ENCODE peak calls at places on chromosomes 1 and 21, in five cellular contexts. X is GM23248, F is SK-N-SH, U is left lung, J is colonic mucosa. A is an unnamed sample. For H3K4me1 and H3K9me3, the result is how much of the 10 kb centered on the place peaks cover.

GRCh38 chr1:100552922-100553321 is 15.0 kb downstream of the GPR88 start:
- DNase-seq in J (no peak), U (no peak), F (no peak), X (no peak), A (no peak)

GRCh38 chr1:115330480-115331013 is 7.5 kb downstream of the NGF start:
- DNase-seq in X (peak), J (no peak), U (no peak), F (peak), A (no peak)

GRCh38 chr1:8365661-8366362 is 47.9 kb downstream of the SLC45A1 start:
- DNase-seq in J (no peak), X (no peak), U (no peak), F (no peak), A (no peak)

GRCh38 chr1:176111835-176112234 is 95.3 kb downstream of the COP1 start:
- DNase-seq in J (no peak), X (peak), U (no peak), F (no peak), A (no peak)

GRCh38 chr21:44397431-44398031 is 44.1 kb downstream of the TRPM2 start:
- DNase-seq in X (no peak), F (peak), J (no peak), U (no peak), A (no peak)

GRCh38 chr1:45146833-45147232 is 59.6 kb downstream of the ZSWIM5 start:
- DNase-seq in F (no peak), X (peak), J (no peak), U (no peak), A (no peak)

GRCh38 chr1:9238550-9238949 is 4.0 kb downstream of the H6PD start:
- DNase-seq in F (no peak), J (peak), U (no peak), X (no peak), A (no peak)

GRCh38 chr1:223620297-223620900 is 45.1 kb downstream of the CAPN8 start:
- DNase-seq in U (no peak), J (no peak), X (peak), F (peak), A (no peak)

GRCh38 chr1:77504986-77505385 is 177.5 kb downstream of the ZZZ3 start:
- DNase-seq in X (no peak), U (no peak), F (no peak), J (no peak), A (no peak)

GRCh38 chr1:243325305-243325890 is 69.6 kb downstream of the SDCCAG8 start:
- DNase-seq in X (peak), J (peak), F (peak), U (no peak), A (peak)

GRCh38 chr21:34845521-34846213 is 176.9 kb downstream of the CLIC6 start:
- DNase-seq in X (peak), U (peak), F (no peak), J (peak), A (peak)

GRCh38 chr1:67339623-67340343 is 32.1 kb downstream of the IL12RB2 start:
- DNase-seq in F (no peak), J (no peak), X (peak), U (no peak), A (peak)

GRCh38 chr1:226097866-226098625 is 35.5 kb downstream of the H3-3A start:
- DNase-seq in X (peak), J (no peak), F (no peak), U (no peak), A (no peak)

GRCh38 chr1:2494323-2494693 is 18.2 kb downstream of the PLCH2 start:
- DNase-seq in X (peak), J (peak), F (no peak), U (no peak), A (no peak)

GRCh38 chr1:234722904-234723588 is 113.1 kb upstream of the IRF2BP2 start:
- DNase-seq in F (peak), X (peak), U (peak), J (peak), A (no peak)

GRCh38 chr1:33866286-33866685 is 2.4 kb downstream of the HMGB4 start:
- DNase-seq in F (no peak), U (no peak), J (no peak), X (peak), A (peak)

GRCh38 chr1:13228343-13228781 is 2.4 kb upstream of the PRAMEF18 start:
- DNase-seq in F (no peak), X (peak), J (peak), U (no peak), A (peak)

GRCh38 chr1:100188617-100189016 is 10.6 kb upstream of the LRRC39 start:
- DNase-seq in U (no peak), X (peak), F (peak), J (no peak), A (peak)

GRCh38 chr1:3656450-3657095 is 4.3 kb downstream of the TP73 start:
- DNase-seq in J (no peak), X (no peak), U (peak), F (no peak), A (no peak)

GRCh38 chr1:26854953-26855352 is 8.0 kb upstream of the SFN start:
- DNase-seq in J (peak), U (no peak), X (no peak), F (no peak), A (no peak)

GRCh38 chr1:152502496-152503180 is 8.0 kb upstream of the LCE5A start:
- DNase-seq in J (no peak), U (no peak), F (no peak), X (peak), A (no peak)

GRCh38 chr1:115224636-115225035 is 113.4 kb downstream of the NGF start:
- DNase-seq in X (no peak), F (no peak), U (no peak), J (no peak), A (no peak)

GRCh38 chr1:150256549-150257341 is 829 bp upstream of the CA14 start:
- DNase-seq in J (no peak), U (no peak), X (peak), F (no peak), A (peak)

GRCh38 chr1:117793396-117793795 is 136.0 kb downstream of the GDAP2 start:
- DNase-seq in X (no peak), J (no peak), U (no peak), F (no peak), A (no peak)

GRCh38 chr1:76901158-76901767 is 34.0 kb downstream of the ST6GALNAC5 start:
- DNase-seq in X (peak), F (peak), J (no peak), U (no peak), A (peak)

GRCh38 chr21:46596201-46596600 is 8.7 kb downstream of the S100B start:
- DNase-seq in F (no peak), J (no peak), X (no peak), U (no peak), A (no peak)
- H3K4me1 ChIP-seq in F (under half), J (under half), X (under half), U (under half), A (under half)

GRCh38 chr1:49306507-49307070 is 529.9 kb upstream of the BEND5 start:
- DNase-seq in J (no peak), X (no peak), F (no peak), U (no peak), A (no peak)

GRCh38 chr1:49307452-49307851 is 530.8 kb upstream of the BEND5 start:
- DNase-seq in F (no peak), X (no peak), J (no peak), U (no peak), A (no peak)
- H3K9me3 ChIP-seq in F (under half), X (under half), J (under half), U (under half), A (under half)

DNA sequence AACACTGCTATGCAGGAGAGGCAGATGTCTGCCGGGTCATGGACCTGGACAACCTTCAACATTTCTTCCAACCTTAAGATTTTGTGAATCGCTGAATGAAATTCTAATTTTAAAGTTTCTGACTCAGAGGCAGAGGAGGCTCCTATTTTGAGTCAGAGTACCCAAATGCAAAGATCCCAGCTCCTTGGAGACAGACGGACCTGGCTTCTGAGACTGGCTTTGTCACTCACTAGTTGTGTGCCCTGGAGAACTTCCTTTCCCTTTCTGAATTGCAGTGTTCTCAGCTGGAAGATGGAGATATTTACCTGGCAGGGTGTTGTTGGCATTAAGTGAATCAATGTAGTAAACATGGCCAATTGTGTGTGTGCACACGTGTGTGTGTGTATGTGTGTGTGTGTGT is 51.9 kb downstream of the IER5 start:
- DNase-seq in J (no peak), X (peak), F (no peak), U (no peak), A (no peak)
- H3K4me1 ChIP-seq in J (under half), X (under half), F (under half), U (half or more), A (under half)

DNA sequence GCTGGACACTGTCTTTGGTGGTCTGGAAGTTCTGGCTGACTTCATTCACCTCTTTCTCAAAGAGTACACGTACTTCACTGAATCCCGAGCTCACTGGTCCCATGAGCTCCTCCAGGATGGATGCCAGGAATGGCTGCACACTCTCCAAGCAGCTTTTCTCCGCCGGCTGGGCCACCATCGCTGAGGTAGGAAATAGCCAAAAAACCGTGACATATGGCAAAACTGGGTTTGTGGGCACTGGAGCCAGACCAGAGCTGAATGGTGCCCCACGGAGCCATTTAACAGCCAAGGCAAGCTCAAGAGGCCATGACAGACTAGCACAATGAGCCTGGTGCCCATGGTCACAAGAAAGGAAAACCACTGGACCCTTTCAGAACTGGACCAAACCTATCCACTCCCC is 64.0 kb upstream of the EDEM3 start:
- DNase-seq in F (no peak), J (no peak), U (no peak), X (no peak), A (no peak)
- H3K9me3 ChIP-seq in F (under half), J (under half), U (under half), X (under half), A (under half)

GRCh38 chr21:45863751-45864150 is 117.8 kb upstream of the COL6A1 start:
- DNase-seq in X (no peak), J (no peak), U (no peak), F (no peak), A (no peak)
- H3K4me1 ChIP-seq in X (under half), J (under half), U (under half), F (under half), A (under half)

GRCh38 chr1:227661495-227661894 is 73.6 kb downstream of the JMJD4 start:
- DNase-seq in U (no peak), J (no peak), F (no peak), X (no peak), A (peak)
- H3K9me3 ChIP-seq in U (under half), J (under half), F (half or more), X (under half), A (half or more)

DNA sequence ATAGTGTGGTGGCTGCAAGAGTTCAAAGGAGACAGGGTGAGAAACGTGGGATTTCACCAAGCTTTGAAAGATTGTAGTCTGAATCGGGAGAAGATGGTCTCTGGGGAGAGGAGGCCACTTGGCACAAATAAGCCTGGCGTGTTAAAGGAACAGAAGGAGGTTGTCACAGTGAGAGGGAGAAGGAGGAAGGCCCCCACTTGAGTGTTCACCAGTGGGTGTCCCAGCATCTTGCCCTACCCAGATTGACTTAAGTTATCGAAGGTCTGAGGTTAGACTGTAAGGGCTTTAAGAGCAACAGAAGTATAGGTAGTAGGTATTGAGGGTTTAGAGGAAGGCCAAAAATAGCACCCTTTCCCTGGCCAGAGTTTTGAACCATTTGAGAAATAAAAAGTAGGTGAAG is 48.0 kb downstream of the BACH1 start:
- DNase-seq in J (no peak), U (no peak), X (no peak), F (no peak), A (no peak)
- H3K4me1 ChIP-seq in J (under half), U (half or more), X (half or more), F (under half), A (under half)